ENCODE peak calls at places on chromosomes 4 and X, in eight cellular contexts. Q is sigmoid colon; I is cardiac muscle cell; H is lower lobe of right lung; P is adrenal gland; R is naive thymus-derived CD4-positive, alpha-beta T cell; J is heart left ventricle; M is CD4-positive, CD25-positive, alpha-beta regulatory T cell. N is an unnamed sample.

GRCh38 chrX:50536955-50537354 is 66.3 kb upstream of the DGKK start:
- DNase-seq in Q (no peak), I (no peak), H (no peak), P (no peak), R (no peak), J (no peak), M (no peak), N (no peak)

GRCh38 chrX:19577181-19577810 is 62.0 kb upstream of the MAP3K15 start:
- DNase-seq in Q (no peak), I (no peak), H (no peak), P (peak; percentile 47), R (no peak), J (no peak), M (no peak), N (no peak)

GRCh38 chrX:153783378-153784013 is 2.7 kb downstream of the SRPK3 start:
- DNase-seq in Q (no peak), I (no peak), H (no peak), P (no peak), R (no peak), J (no peak), M (no peak), N (no peak)

GRCh38 chr4:19850909-19851308 is 400.8 kb upstream of the SLIT2 start:
- DNase-seq in Q (no peak), I (no peak), H (no peak), P (no peak), R (no peak), J (no peak), M (no peak), N (no peak)

GRCh38 chr4:3231431-3231980 is 17.5 kb upstream of the MSANTD1 start:
- DNase-seq in Q (no peak), I (no peak), H (peak; percentile 22), P (peak; percentile 86), R (no peak), J (peak; percentile 29), M (no peak), N (no peak)

GRCh38 chrX:102959471-102959870 is 22.4 kb downstream of the RAB40AL start:
- DNase-seq in Q (no peak), I (no peak), H (no peak), P (no peak), R (no peak), J (no peak), M (no peak), N (no peak)

GRCh38 chr4:1294424-1294823 is 4.7 kb downstream of the MAEA start:
- DNase-seq in Q (peak; percentile 32), I (no peak), H (no peak), P (no peak), R (no peak), J (no peak), M (no peak), N (no peak)

GRCh38 chr4:133596459-133596858 is 447.4 kb downstream of the PCDH10 start:
- DNase-seq in Q (no peak), I (peak; percentile 15), H (no peak), P (no peak), R (no peak), J (no peak), M (no peak), N (no peak)

GRCh38 chrX:10399152-10399741 is 221.1 kb downstream of the MID1 start:
- DNase-seq in Q (no peak), I (no peak), H (no peak), P (no peak), R (no peak), J (no peak), M (no peak), N (no peak)

GRCh38 chr4:54659213-54660144 is 1.7 kb downstream of the KIT start:
- DNase-seq in Q (no peak), I (peak; percentile 47), H (no peak), P (no peak), R (no peak), J (no peak), M (no peak), N (peak; percentile 23)

GRCh38 chr4:25656031-25656430 is 380 bp downstream of the SLC34A2 start:
- DNase-seq in Q (no peak), I (no peak), H (no peak), P (no peak), R (no peak), J (no peak), M (no peak), N (no peak)

GRCh38 chr4:687048-687974 is 1.6 kb downstream of the SLC49A3 start:
- DNase-seq in Q (peak; percentile 95), I (no peak), H (peak; percentile 94), P (peak; percentile 99), R (no peak), J (peak; percentile 97), M (peak; percentile 2), N (peak; percentile 59)

GRCh38 chrX:10932842-10933440 is 178.2 kb upstream of the HCCS start:
- DNase-seq in Q (no peak), I (no peak), H (no peak), P (no peak), R (no peak), J (no peak), M (no peak), N (no peak)

GRCh38 chr4:167897116-167897515 is 195.2 kb upstream of the ANXA10 start:
- DNase-seq in Q (no peak), I (peak; percentile 31), H (no peak), P (no peak), R (no peak), J (no peak), M (no peak), N (no peak)
- H3K27ac ChIP-seq in Q (no peak overlapping the region), I (peak overlapping the region; percentile 35), H (no peak overlapping the region), P (no peak overlapping the region), R (no peak overlapping the region), J (no peak overlapping the region), M (no peak overlapping the region), N (no peak overlapping the region)

DNA sequence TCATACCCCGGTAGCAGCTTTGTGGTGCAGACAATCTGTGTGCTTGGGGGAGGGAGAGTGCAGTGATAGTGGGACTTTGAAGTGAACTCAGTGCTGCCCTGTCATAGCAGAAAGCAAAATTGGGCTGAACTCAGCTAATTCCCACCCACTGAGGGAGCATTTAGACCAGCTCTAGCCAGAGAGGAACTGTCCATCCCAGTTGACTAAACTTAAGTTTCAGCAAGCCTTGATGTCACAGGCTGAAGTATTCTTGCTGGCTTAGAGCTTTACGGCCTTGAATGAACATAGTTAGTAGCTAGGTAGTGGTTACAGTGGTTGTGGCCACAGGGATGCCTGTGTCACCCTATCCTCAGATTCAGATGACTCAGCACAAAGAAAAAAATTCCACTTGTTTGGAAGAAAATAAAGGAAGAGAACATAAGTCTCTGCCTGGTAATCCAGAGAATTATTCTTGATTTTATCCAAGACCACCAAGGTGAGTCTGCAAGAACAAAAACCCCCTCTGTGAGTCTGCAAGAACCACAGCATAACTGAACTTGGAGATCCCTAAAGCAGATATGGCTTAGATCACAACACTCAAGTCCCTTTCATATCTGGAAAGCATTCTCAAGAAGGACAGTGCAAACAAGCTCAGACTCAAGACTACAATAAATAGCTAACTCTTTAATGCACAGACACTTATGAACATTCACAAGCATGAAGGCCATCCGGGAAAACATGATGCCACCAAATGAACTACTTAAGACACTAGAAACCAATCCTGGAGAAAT is 39.4 kb downstream of the ADH7 start:
- DNase-seq in Q (no peak), I (no peak), H (no peak), P (no peak), R (no peak), J (no peak), M (no peak), N (no peak)
- H3K27ac ChIP-seq in Q (peak overlapping the region; percentile 52), I (no peak overlapping the region), H (peak overlapping the region; percentile 48), P (peak overlapping the region; percentile 61), R (no peak overlapping the region), J (no peak overlapping the region), M (no peak overlapping the region), N (no peak overlapping the region)

DNA sequence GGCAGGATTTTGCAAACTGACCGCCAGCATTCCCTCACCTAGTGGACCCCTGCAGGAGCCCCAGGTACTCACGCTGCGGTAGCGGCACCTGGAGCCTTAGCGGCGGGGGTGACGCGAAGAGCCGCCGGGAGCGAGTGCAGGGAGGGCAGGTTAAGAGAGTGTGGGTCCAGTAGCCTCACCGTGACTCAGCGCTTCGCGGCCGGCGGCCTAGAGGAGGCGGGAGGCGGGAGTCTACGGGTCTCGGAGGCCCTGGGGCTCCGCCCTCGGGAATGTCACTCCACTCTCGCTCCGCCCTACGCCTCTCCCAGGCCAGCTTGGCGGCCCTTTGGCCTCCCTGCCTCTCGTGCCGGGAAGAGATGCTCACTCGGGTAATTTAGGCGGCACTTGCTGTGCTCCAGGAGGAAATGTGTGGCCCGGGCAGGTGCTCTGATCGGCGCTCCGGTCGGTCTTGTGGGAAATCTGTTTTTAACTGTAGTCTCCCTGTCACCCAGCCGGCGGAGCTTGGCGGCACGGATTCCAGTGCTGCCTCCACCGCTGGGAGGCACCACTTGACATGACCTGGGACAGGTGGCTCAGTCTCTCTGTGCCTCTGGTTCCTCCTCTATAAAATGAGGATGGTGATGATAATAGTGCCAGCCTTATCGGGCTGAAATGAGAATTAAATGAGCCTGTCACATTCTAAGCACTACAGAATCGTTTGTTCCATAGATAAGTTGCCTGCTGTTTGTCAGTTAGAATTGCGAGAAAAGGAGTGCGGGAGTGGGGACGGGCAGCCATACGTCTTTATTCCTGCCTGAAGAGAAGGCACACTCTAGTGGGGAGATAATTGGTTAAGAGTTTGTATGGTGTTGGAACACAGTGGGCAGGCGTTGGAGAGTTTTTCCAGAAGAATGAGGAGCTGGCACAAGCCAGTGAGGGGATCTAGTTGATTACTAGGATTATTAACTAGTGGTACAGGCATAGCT is at the start of gene PIR:
- DNase-seq in Q (peak; percentile 92), I (peak; percentile 94), H (peak; percentile 91), P (peak; percentile 82), R (peak; percentile 72), J (peak; percentile 92), M (peak; percentile 59), N (peak; percentile 90)
- H3K27ac ChIP-seq in Q (peak within 1 kb of the TSS; percentile 60), I (peak within 1 kb of the TSS; percentile 46), H (peak within 1 kb of the TSS; percentile 58), P (peak within 1 kb of the TSS; percentile 77), R (no peak within 1 kb of the TSS), J (peak within 1 kb of the TSS; percentile 78), M (no peak within 1 kb of the TSS), N (peak within 1 kb of the TSS; percentile 55)

GRCh38 chrX:22060451-22060940 is 28.4 kb downstream of the PHEX start:
- DNase-seq in Q (no peak), I (no peak), H (no peak), P (no peak), R (peak; percentile 34), J (no peak), M (peak; percentile 16), N (no peak)
- H3K27ac ChIP-seq in Q (no peak overlapping the region), I (no peak overlapping the region), H (no peak overlapping the region), P (no peak overlapping the region), R (no peak overlapping the region), J (no peak overlapping the region), M (no peak overlapping the region), N (no peak overlapping the region)

DNA sequence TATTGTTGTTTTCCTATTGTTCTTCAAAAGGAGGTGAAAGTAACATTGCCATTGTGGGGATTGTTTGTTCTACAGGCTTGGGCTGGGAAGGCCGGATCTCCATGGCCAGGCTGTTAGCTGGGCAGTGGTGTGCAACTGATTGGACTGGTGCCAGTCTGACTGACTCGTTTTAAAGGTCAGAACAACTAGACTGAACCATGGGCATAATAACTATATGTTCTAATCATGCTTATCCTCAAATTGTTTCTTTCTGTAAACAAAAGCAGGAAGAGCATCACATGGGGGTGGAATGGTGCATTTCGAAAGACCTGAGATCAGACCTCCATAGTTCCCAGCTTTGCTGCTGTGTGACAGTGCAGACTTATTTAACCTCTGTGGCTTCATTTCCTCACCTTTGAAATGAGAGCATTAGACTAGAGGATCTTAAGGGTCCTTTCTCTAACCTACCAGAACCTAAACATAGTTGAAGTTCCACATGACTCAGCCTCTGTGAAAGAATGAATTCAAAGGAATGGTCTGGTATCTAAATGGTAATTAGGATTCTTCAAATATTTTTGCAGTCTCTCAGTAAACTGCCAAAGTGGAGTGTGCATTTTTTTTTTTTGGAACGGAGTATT is 66.7 kb upstream of the PGRMC2 start:
- DNase-seq in Q (no peak), I (no peak), H (no peak), P (peak; percentile 49), R (no peak), J (peak; percentile 72), M (no peak), N (no peak)
- H3K27ac ChIP-seq in Q (no peak overlapping the region), I (peak overlapping the region; percentile 61), H (peak overlapping the region; percentile 37), P (no peak overlapping the region), R (no peak overlapping the region), J (no peak overlapping the region), M (no peak overlapping the region), N (no peak overlapping the region)

GRCh38 chr4:113822555-113823290 is 61.2 kb upstream of the CAMK2D start:
- DNase-seq in Q (no peak), I (no peak), H (no peak), P (no peak), R (no peak), J (no peak), M (peak; percentile 7), N (no peak)
- H3K27ac ChIP-seq in Q (no peak overlapping the region), I (no peak overlapping the region), H (no peak overlapping the region), P (no peak overlapping the region), R (no peak overlapping the region), J (no peak overlapping the region), M (no peak overlapping the region), N (no peak overlapping the region)

N was measured in testis.